ENCODE peak calls at places on chromosomes 13 and 19, in four cellular contexts. X is pancreas, Z is tibial artery, N is cardiac fibroblast. R is an unnamed sample.

GRCh38 chr13:85347251-85347650 is 452.0 kb downstream of the SLITRK6 start:
- DNase-seq in X (no peak), Z (no peak), N (no peak), R (peak; percentile 54)

GRCh38 chr19:19606021-19606420 is 12.5 kb downstream of the PBX4 start:
- DNase-seq in X (no peak), Z (no peak), N (no peak), R (no peak)

GRCh38 chr19:58021541-58022282 is 12.1 kb upstream of the ZSCAN1 start:
- DNase-seq in X (peak; percentile 40), Z (peak; percentile 50), N (peak; percentile 48), R (no peak)

GRCh38 chr13:44331912-44332840 is 41.4 kb upstream of the SERP2 start:
- DNase-seq in X (peak; percentile 6), Z (peak; percentile 77), N (peak; percentile 95), R (peak; percentile 70)

GRCh38 chr13:83221256-83221655 is 661.0 kb downstream of the SLITRK1 start:
- DNase-seq in X (no peak), Z (no peak), N (peak; percentile 42), R (no peak)

GRCh38 chr13:74131206-74131605 is 3.0 kb downstream of the KLF12 start:
- DNase-seq in X (no peak), Z (no peak), N (peak; percentile 27), R (no peak)

GRCh38 chr13:34817246-34817645 is 124.8 kb upstream of the NBEA start:
- DNase-seq in X (no peak), Z (no peak), N (no peak), R (no peak)

GRCh38 chr19:13530720-13531119 is 24.4 kb upstream of the CACNA1A start:
- DNase-seq in X (no peak), Z (no peak), N (no peak), R (no peak)

GRCh38 chr19:48568345-48568886 is 16.4 kb downstream of the SULT2B1 start:
- DNase-seq in X (peak; percentile 82), Z (peak; percentile 91), N (peak; percentile 93), R (peak; percentile 86)

GRCh38 chr13:46166947-46167610 is 14.9 kb downstream of the LCP1 start:
- DNase-seq in X (no peak), Z (no peak), N (no peak), R (no peak)

GRCh38 chr19:2282062-2282861 is at the start of gene PEAK3:
- DNase-seq in X (no peak), Z (peak; percentile 79), N (peak; percentile 51), R (no peak)

GRCh38 chr19:35828694-35829301 is 16.2 kb upstream of the PRODH2 start:
- DNase-seq in X (no peak), Z (peak; percentile 51), N (peak; percentile 68), R (peak; percentile 14)

GRCh38 chr13:86038490-86038889 is 239.3 kb upstream of the SLITRK6 start:
- DNase-seq in X (no peak), Z (no peak), N (no peak), R (no peak)

GRCh38 chr13:108269601-108270328 is at the start of gene TNFSF13B:
- DNase-seq in X (peak; percentile 40), Z (peak; percentile 29), N (peak; percentile 48), R (no peak)

GRCh38 chr19:4220188-4220587 is 9.1 kb upstream of the EBI3 start:
- DNase-seq in X (no peak), Z (no peak), N (no peak), R (no peak)

GRCh38 chr13:72469932-72470331 is 257.5 kb downstream of the MZT1 start:
- DNase-seq in X (no peak), Z (no peak), N (no peak), R (no peak)

GRCh38 chr19:34265221-34265650 is 10.9 kb downstream of the GARRE1 start:
- DNase-seq in X (no peak), Z (no peak), N (no peak), R (no peak)

GRCh38 chr13:60226507-60226906 is 62.8 kb upstream of the DIAPH3 start:
- DNase-seq in X (peak; percentile 8), Z (no peak), N (peak; percentile 53), R (peak; percentile 2)
- TF ChIP-seq CTCF in X (no peak), Z (no peak), N (peak; percentile 56), R (peak; percentile 31)

DNA sequence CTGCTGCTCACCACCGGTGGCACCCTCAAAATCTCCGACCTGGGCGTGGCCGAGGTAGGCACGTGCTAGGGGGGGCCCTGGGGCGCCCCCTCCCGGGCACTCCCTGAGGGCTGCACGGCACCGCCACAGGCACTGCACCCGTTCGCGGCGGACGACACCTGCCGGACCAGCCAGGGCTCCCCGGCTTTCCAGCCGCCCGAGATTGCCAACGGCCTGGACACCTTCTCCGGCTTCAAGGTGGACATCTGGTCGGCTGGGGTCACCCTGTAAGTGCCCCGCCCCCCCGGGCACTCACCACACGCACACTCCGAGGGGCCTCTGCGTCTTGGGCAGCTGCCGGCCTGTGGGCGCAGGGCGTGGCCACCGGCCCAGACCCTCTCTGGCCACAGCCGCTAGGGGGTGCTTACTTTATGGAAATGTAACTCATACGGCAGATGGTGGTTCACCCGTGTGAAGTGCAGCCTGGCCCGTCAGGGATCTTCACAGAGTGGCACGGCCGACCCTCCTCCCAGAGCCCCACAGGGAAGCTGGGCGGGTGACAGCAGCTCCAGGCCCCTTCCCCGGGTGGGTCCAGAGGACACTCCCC is 15.0 kb downstream of the STK11 start:
- DNase-seq in X (no peak), Z (no peak), N (no peak), R (no peak)
- TF ChIP-seq CTCF in X (no peak), Z (no peak), N (peak; percentile 4), R (no peak)

GRCh38 chr13:28494537-28494860 is 429 bp downstream of the FLT1 start:
- DNase-seq in X (no peak), Z (no peak), N (peak; percentile 31), R (no peak)

GRCh38 chr13:28493740-28494536 is 990 bp downstream of the FLT1 start:
- DNase-seq in X (no peak), Z (no peak), N (no peak), R (no peak)

GRCh38 chr13:28495586-28496564 is 947 bp upstream of the FLT1 start:
- DNase-seq in X (no peak), Z (no peak), N (no peak), R (no peak)

GRCh38 chr13:28492527-28493367 is 2.2 kb downstream of the FLT1 start:
- DNase-seq in X (no peak), Z (no peak), N (no peak), R (no peak)

GRCh38 chr13:28494861-28495585 is at the start of gene FLT1:
- DNase-seq in X (no peak), Z (no peak), N (peak; percentile 44), R (no peak)
- TF ChIP-seq CTCF in X (no peak), Z (no peak), N (no peak), R (no peak)

GRCh38 chr19:45404557-45405434 is at the start of gene PPP1R13L:
- DNase-seq in X (peak; percentile 95), Z (peak; percentile 77), N (peak; percentile 80), R (peak; percentile 44)

GRCh38 chr19:45405435-45406164 is 731 bp upstream of the PPP1R13L start:
- DNase-seq in X (peak; percentile 87), Z (peak; percentile 91), N (peak; percentile 91), R (peak; percentile 47)

GRCh38 chr19:45403272-45403671 is 1.6 kb downstream of the PPP1R13L start:
- DNase-seq in X (no peak), Z (no peak), N (no peak), R (no peak)

GRCh38 chr19:45402469-45403070 is 2.3 kb downstream of the PPP1R13L start:
- DNase-seq in X (peak; percentile 65), Z (no peak), N (peak; percentile 36), R (no peak)

DNA sequence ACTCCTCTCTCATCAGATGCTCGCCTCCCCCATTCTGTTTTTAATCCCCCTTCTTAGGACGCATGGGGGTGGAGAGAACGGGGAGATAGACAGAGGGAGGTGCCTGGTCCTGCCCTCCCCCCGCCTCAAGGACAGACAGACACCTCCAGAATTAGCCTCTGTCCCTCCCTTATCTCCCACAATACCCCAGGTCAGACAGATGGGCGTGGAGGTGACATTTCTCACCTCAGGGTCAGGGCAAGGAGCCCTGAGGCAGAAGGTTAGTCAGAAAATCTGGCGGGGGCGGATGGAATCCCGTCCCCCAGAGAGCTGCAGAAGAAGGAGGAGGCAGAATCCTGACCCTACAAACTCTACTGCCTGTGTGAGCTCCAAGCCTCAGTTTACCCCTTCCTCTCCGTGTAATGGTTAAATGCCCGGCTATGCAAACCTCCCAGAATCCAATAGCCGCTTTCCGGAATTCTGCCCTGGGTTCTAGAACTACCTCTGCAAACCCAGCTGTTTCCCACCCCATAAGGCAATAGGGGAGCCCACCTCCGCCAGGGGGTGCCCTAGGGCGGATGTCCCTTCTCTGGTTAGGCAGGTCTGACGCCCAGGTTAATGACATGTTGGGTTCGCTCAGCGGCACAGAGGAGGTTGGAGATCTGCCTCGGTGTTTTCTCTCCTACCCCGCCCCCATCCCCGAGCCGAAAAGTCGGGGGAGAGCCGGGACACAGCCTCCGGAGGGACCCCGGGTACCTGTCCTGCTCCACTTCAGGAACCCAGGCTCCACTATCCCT is 900 bp downstream of the PPP1R13L start:
- DNase-seq in X (peak; percentile 75), Z (peak; percentile 45), N (no peak), R (no peak)
- TF ChIP-seq CTCF in X (peak; percentile 29), Z (peak; percentile 29), N (peak; percentile 65), R (peak; percentile 87)

DNA sequence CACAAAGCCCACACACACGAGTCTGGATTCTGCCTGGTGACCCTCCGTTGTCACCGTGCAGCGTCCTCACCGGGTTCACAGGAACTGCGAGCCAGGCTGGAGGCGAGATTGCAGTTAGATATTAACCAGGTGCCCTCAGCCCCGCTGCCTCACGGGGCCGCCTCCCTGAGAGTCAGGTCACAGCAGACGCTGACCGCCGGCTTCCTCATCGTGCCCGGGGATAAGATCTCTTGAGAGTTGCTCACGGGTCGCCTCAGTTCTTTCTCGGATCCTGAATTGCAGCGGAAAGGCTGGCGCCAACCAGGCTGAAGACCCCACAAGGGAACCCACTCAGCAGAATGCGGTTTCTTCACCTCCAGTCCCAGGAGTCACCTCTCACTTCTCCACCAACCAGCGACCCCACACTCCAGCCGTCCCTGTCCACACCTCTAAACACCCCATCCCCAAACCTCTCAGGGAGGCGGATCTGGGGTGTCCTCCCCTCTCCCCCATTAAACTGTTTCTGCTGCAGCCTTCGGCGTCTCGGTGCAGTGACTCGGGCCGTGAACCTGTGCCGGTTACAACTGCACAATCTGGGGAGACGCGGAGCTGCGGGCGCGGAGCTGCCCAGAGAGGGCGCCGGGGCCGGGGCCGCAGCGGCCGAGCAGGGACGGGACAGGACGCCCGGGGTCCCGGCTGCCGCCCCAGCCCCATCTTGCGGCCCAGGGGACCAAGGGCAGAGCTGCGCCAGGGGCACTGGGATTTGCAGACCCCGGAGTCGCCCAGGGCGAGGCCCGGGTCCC is 591 bp downstream of the ZNF823 start:
- DNase-seq in X (peak; percentile 73), Z (peak; percentile 37), N (peak; percentile 24), R (no peak)
- TF ChIP-seq CTCF in X (no peak), Z (no peak), N (no peak), R (no peak)